ENCODE peak calls at places on chromosomes 4 and X, in five cellular contexts. Y, K, X, I and M are unnamed samples.

GRCh38 chr4:84971319-84971932 is 4.9 kb upstream of the WDFY3 start:
- DNase-seq in Y (peak; percentile 16), I (no peak), K (peak; percentile 35), X (peak; percentile 23), M (peak; percentile 74)

GRCh38 chr4:84966382-84967291 is at the start of gene WDFY3:
- DNase-seq in I (peak; percentile 91), X (no peak), Y (peak; percentile 82), K (peak; percentile 89), M (peak; percentile 92)

GRCh38 chr4:161799687-161800086 is 364.1 kb downstream of the FSTL5 start:
- DNase-seq in I (no peak), Y (peak; percentile 1), X (no peak), K (no peak), M (no peak)

GRCh38 chr4:110589297-110589696 is 33.6 kb downstream of the PITX2 start:
- DNase-seq in Y (no peak), I (no peak), K (no peak), X (no peak), M (no peak)

GRCh38 chrX:150680974-150681373 is 12.2 kb upstream of the MTMR1 start:
- DNase-seq in Y (no peak), K (peak; percentile 37), X (peak; percentile 31), I (no peak), M (peak; percentile 48)

GRCh38 chr4:128574706-128575105 is 234.8 kb upstream of the JADE1 start:
- DNase-seq in K (peak; percentile 47), I (no peak), Y (peak; percentile 52), X (peak; percentile 74), M (peak; percentile 95)

GRCh38 chr4:151184523-151185458 is 85.4 kb downstream of the RPS3A start:
- DNase-seq in I (no peak), Y (peak; percentile 31), K (peak; percentile 21), X (no peak), M (no peak)

GRCh38 chrX:51496501-51497291 is at the start of gene NUDT11:
- DNase-seq in X (peak; percentile 70), Y (peak; percentile 30), K (peak; percentile 71), I (no peak), M (peak; percentile 79)

GRCh38 chrX:31293409-31293808 is 221.6 kb upstream of the FTHL17 start:
- DNase-seq in Y (no peak), X (peak; percentile 41), I (no peak), K (no peak), M (no peak)

GRCh38 chr4:80192937-80193336 is 4.4 kb upstream of the PRDM8 start:
- DNase-seq in X (no peak), I (no peak), Y (no peak), K (peak; percentile 55), M (no peak)

GRCh38 chrX:31070057-31070468 is 1.8 kb downstream of the FTHL17 start:
- DNase-seq in I (no peak), X (no peak), Y (no peak), K (peak; percentile 47), M (no peak)

GRCh38 chr4:117093581-117093980 is 8.2 kb upstream of the TRAM1L1 start:
- DNase-seq in X (no peak), K (no peak), I (no peak), Y (no peak), M (no peak)

GRCh38 chr4:153090670-153091385 is 113.4 kb upstream of the TRIM2 start:
- DNase-seq in X (no peak), I (no peak), K (no peak), Y (no peak), M (no peak)

GRCh38 chr4:104302731-104303130 is 192.0 kb downstream of the CXXC4 start:
- DNase-seq in X (no peak), K (no peak), Y (no peak), I (no peak), M (peak; percentile 19)

GRCh38 chr4:182338731-182339130 is 95.5 kb downstream of the TENM3 start:
- DNase-seq in X (no peak), Y (no peak), I (no peak), K (no peak), M (no peak)

GRCh38 chr4:6951880-6952381 is 42.3 kb downstream of the TBC1D14 start:
- DNase-seq in I (peak; percentile 56), K (no peak), Y (no peak), X (no peak), M (no peak)

GRCh38 chrX:73825569-73825968 is 262.6 kb downstream of the CHIC1 start:
- DNase-seq in K (no peak), I (no peak), Y (no peak), X (no peak), M (no peak)

GRCh38 chrX:12975999-12976558 is 1.2 kb downstream of the TMSB4X start:
- DNase-seq in X (peak; percentile 79), K (no peak), Y (peak; percentile 55), I (peak; percentile 72), M (peak; percentile 44)

GRCh38 chr4:168167714-168168284 is 75.5 kb downstream of the ANXA10 start:
- DNase-seq in I (no peak), K (no peak), X (no peak), Y (no peak), M (no peak)

GRCh38 chrX:39174761-39175417 is 373.6 kb downstream of the MID1IP1 start:
- DNase-seq in Y (no peak), K (no peak), X (no peak), I (no peak), M (no peak)

GRCh38 chrX:15751160-15751819 is 13.2 kb downstream of the CA5B start:
- DNase-seq in I (no peak), X (no peak), K (peak; percentile 32), Y (no peak), M (no peak)

GRCh38 chrX:153876112-153876491 is 9.9 kb downstream of the L1CAM start:
- DNase-seq in I (peak; percentile 25), Y (no peak), X (no peak), K (no peak), M (no peak)

GRCh38 chr4:102299708-102300107 is 45.6 kb downstream of the SLC39A8 start:
- DNase-seq in K (peak; percentile 11), I (no peak), Y (peak; percentile 8), X (peak; percentile 56), M (peak; percentile 90)

GRCh38 chr4:170497105-170497504 is 407.3 kb upstream of the AADAT start:
- DNase-seq in X (no peak), K (peak; percentile 9), I (no peak), Y (no peak), M (peak; percentile 9)

GRCh38 chr4:64477127-64477526 is 67.9 kb upstream of the TECRL start:
- DNase-seq in X (no peak), I (no peak), Y (no peak), K (no peak), M (no peak)

GRCh38 chrX:136667446-136668168 is 19.6 kb downstream of the CD40LG start:
- DNase-seq in K (no peak), I (no peak), Y (no peak), X (no peak), M (no peak)

GRCh38 chrX:44733931-44734330 is 109.9 kb upstream of the DUSP21 start:
- DNase-seq in K (no peak), Y (no peak), I (no peak), X (no peak), M (no peak)

GRCh38 chr4:95889662-95890061 is 49.8 kb downstream of the PDHA2 start:
- DNase-seq in Y (no peak), I (no peak), X (no peak), K (peak; percentile 35), M (peak; percentile 11)

GRCh38 chr4:32219306-32220075 is 1499.3 kb downstream of the PCDH7 start:
- DNase-seq in I (no peak), X (no peak), K (no peak), Y (no peak), M (no peak)

GRCh38 chrX:39582091-39582490 is 515.7 kb downstream of the BCOR start:
- DNase-seq in Y (no peak), X (no peak), K (peak; percentile 27), I (no peak), M (no peak)

GRCh38 chrX:149497626-149498025 is 7.5 kb downstream of the IDS start:
- DNase-seq in I (no peak), X (no peak), K (peak; percentile 85), Y (no peak), M (no peak)

GRCh38 chrX:138866643-138867042 is 155.1 kb upstream of the FGF13 start:
- DNase-seq in Y (no peak), X (no peak), K (no peak), I (no peak), M (no peak)

DNA sequence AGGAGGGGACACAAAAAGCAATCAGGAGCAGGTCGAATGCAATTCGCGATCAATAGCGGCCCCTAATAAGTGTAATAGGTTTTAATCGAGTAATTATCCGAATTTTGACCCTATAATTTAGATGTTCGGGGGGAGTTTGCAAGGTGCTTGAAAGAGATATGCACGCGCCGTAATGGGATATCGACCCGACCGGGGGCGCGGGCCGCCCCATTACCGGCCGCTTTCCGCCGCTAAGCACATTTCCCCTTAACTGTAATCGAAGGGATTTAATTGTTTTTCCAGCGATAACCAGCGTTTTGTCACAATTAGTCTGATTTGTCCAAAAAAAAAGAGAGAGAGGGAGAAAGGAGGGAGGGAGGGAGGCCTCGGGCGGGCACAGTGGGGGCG is 1.0 kb downstream of the NKX1-1 start:
- DNase-seq in X (no peak), Y (no peak), K (no peak), I (no peak), M (no peak)
- H3K4me1 ChIP-seq in X (no peaks in the 10 kb centered on the region), Y (no peaks in the 10 kb centered on the region), K (no peaks in the 10 kb centered on the region), I (peaks cover 50% of the 10 kb centered on the region), M (peaks cover 16% of the 10 kb centered on the region)

DNA sequence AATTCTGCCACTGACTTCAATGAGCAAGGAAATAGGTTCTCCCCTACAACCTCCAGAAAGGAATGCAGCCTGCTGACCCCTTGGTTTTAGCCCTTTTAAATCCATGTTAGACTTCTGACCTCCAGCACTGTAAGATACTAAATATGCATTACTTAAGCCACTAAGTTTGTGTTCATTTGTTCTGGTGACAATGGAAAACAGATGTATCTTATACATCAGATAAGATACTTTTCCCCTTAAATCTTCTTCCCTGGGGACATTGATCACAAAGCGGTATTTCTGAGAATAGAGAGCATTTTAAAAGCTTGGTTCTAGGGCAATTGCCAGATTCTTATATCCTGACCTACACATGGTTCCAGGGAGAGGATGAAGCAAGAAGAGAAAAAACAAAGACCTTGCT is 6.5 kb upstream of the TMEM184C start:
- DNase-seq in X (no peak), I (no peak), Y (no peak), K (no peak), M (no peak)
- H3K4me1 ChIP-seq in X (no peaks in the 10 kb centered on the region), I (no peaks in the 10 kb centered on the region), Y (no peaks in the 10 kb centered on the region), K (no peaks in the 10 kb centered on the region), M (no peaks in the 10 kb centered on the region)

GRCh38 chr4:1806223-1806564 is 13.1 kb downstream of the FGFR3 start:
- DNase-seq in Y (no peak), X (no peak), K (no peak), I (no peak), M (no peak)
- H3K4me1 ChIP-seq in Y (no peaks in the 10 kb centered on the region), X (peaks cover 5% of the 10 kb centered on the region), K (no peaks in the 10 kb centered on the region), I (peaks cover 20% of the 10 kb centered on the region), M (no peaks in the 10 kb centered on the region)

DNA sequence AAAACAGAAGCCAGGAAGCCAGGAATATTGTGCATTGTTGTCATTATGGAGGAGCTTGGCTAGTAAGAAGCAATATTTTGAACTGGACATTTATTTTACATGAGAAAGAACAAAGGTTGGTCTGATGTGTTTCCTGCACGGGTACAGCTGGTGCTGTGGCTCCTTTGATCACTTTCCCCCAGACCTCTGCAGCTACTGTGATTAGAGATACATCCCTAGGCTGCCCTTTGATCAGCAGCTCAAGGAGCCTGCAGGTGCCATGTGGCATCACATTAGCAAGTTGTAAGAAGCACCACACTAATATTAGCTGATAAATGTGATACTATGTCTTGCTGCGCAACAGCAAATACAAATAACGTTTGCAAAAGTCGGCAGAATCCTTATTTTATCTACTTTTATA is 2.5 kb downstream of the PDGFC start:
- DNase-seq in Y (no peak), X (no peak), K (no peak), I (no peak), M (no peak)
- H3K4me1 ChIP-seq in Y (peaks cover 8% of the 10 kb centered on the region), X (no peaks in the 10 kb centered on the region), K (peaks cover 36% of the 10 kb centered on the region), I (peaks cover 38% of the 10 kb centered on the region), M (peaks cover 25% of the 10 kb centered on the region)